ENCODE peak calls at places on chromosomes 12 and 14, in nine cellular contexts. W is kidney epithelial cell; Q is NCI-H2029 treated with DMSO at 0.1 percent for 48 hours; S is fibroblast of pulmonary artery; P is naive thymus-derived CD4-positive, alpha-beta T cell; A is skeletal muscle cell; H is left colon; G is activated CD4-positive, alpha-beta T cell treated with anti-CD3 and anti-CD28 coated beads for 48 hours; C is choroid plexus epithelial cell. D is an unnamed sample.

GRCh38 chr14:102774391-102775153 is 2.7 kb upstream of the TRAF3 start:
- DNase-seq in C (peak), S (peak), P (peak), G (peak), Q (no peak), W (no peak), H (peak), A (peak), D (peak)

GRCh38 chr14:37493606-37494005 is 101.4 kb downstream of the FOXA1 start:
- DNase-seq in W (no peak), A (no peak), G (no peak), Q (no peak), P (no peak), C (peak), H (no peak), S (no peak), D (no peak)

GRCh38 chr12:54411398-54412241 is 7.4 kb downstream of the ITGA5 start:
- DNase-seq in S (peak), W (peak), Q (no peak), A (peak), P (peak), H (peak), C (peak), G (peak), D (peak)

GRCh38 chr14:94771906-94772468 is 2.1 kb upstream of the GSC start:
- DNase-seq in S (no peak), G (no peak), H (no peak), P (no peak), A (no peak), C (no peak), Q (no peak), W (no peak), D (no peak)

GRCh38 chr12:26011099-26011498 is 52.6 kb downstream of the RASSF8 start:
- DNase-seq in G (no peak), Q (no peak), A (peak), S (peak), C (peak), H (no peak), W (no peak), P (no peak), D (no peak)

GRCh38 chr14:54374117-54374884 is 22.5 kb upstream of the CDKN3 start:
- DNase-seq in P (no peak), G (no peak), Q (no peak), C (no peak), A (no peak), S (peak), W (no peak), H (no peak), D (no peak)

GRCh38 chr12:52084491-52085231 is 5.2 kb downstream of the SMIM41 start:
- DNase-seq in A (no peak), C (no peak), H (no peak), Q (no peak), S (no peak), P (no peak), W (no peak), G (no peak), D (no peak)

GRCh38 chr12:119910586-119910985 is 33.5 kb upstream of the CIT start:
- DNase-seq in P (no peak), S (no peak), H (no peak), W (no peak), A (no peak), C (no peak), G (no peak), Q (no peak), D (no peak)

GRCh38 chr14:21454843-21455550 is 926 bp downstream of the CHD8 start:
- DNase-seq in P (peak), Q (no peak), W (no peak), S (no peak), C (peak), A (no peak), H (no peak), G (peak), D (no peak)